ENCODE peak calls at places on chromosomes 6 and 20, in four cellular contexts. Y is stimulated activated CD4-positive, alpha-beta T cell treated with anti-CD3 and anti-CD28 coated beads, Interleukin-15, amount 100 ng/mL, for 1 hour; P is heart left ventricle; M is GM12892. F is an unnamed sample.

GRCh38 chr20:38186788-38187221 is 21.7 kb upstream of the TGM2 start:
- DNase-seq in P (no peak), Y (no peak), M (no peak), F (no peak)

GRCh38 chr6:32405656-32406055 is 1.3 kb downstream of the BTNL2 start:
- DNase-seq in P (no peak), Y (no peak), M (no peak), F (no peak)

GRCh38 chr6:46715106-46715505 is 20.1 kb downstream of the PLA2G7 start:
- DNase-seq in P (no peak), Y (no peak), M (no peak), F (no peak)

GRCh38 chr6:132768051-132768517 is 10.4 kb upstream of the VNN2 start:
- DNase-seq in M (no peak), P (peak), Y (no peak), F (no peak)

GRCh38 chr6:113995632-113996031 is 24.7 kb upstream of the HDAC2 start:
- DNase-seq in M (no peak), P (peak), Y (no peak), F (no peak)

GRCh38 chr20:37295001-37295400 is 5.5 kb downstream of the MANBAL start:
- DNase-seq in Y (no peak), P (no peak), M (no peak), F (no peak)

GRCh38 chr6:47446974-47447373 is 30.6 kb upstream of the CD2AP start:
- DNase-seq in Y (no peak), P (no peak), M (no peak), F (no peak)

GRCh38 chr20:63259734-63260460 is 5.6 kb upstream of the NKAIN4 start:
- DNase-seq in M (no peak), Y (no peak), P (no peak), F (no peak)

GRCh38 chr6:47308674-47309325 is 905 bp downstream of the TNFRSF21 start:
- DNase-seq in Y (no peak), P (peak), M (peak), F (no peak)

GRCh38 chr6:36961441-36962430 is 7.2 kb downstream of the PI16 start:
- DNase-seq in Y (no peak), M (no peak), P (peak), F (no peak)

GRCh38 chr6:40436685-40437604 is 150.2 kb downstream of the LRFN2 start:
- DNase-seq in M (no peak), P (peak), Y (no peak), F (no peak)

GRCh38 chr20:36925234-36925633 is 26.3 kb downstream of the SAMHD1 start:
- DNase-seq in Y (no peak), M (no peak), P (no peak), F (no peak)

GRCh38 chr6:112501705-112502104 is 154.6 kb downstream of the RFPL4B start:
- DNase-seq in M (no peak), P (peak), Y (no peak), F (no peak)

GRCh38 chr6:128124713-128125112 is 223.9 kb upstream of the THEMIS start:
- DNase-seq in M (no peak), Y (no peak), P (no peak), F (no peak)

GRCh38 chr20:51193066-51193772 is 170.3 kb upstream of the KCNG1 start:
- DNase-seq in P (no peak), M (no peak), Y (no peak), F (no peak)

GRCh38 chr6:166904101-166904746 is 52.1 kb downstream of the RNASET2 start:
- DNase-seq in Y (no peak), P (no peak), M (no peak), F (no peak)

GRCh38 chr6:107447663-107448216 is 11.6 kb downstream of the PDSS2 start:
- DNase-seq in M (no peak), P (no peak), Y (no peak), F (no peak)

GRCh38 chr6:51959744-51960383 is 127.5 kb downstream of the PKHD1 start:
- DNase-seq in M (peak), P (peak), Y (no peak), F (peak)

GRCh38 chr20:37406010-37406998 is 60.4 kb downstream of the SRC start:
- DNase-seq in M (peak), P (peak), Y (peak), F (peak)

GRCh38 chr6:91731939-91732338 is 1145.1 kb upstream of the MAP3K7 start:
- DNase-seq in Y (no peak), M (no peak), P (no peak), F (no peak)

GRCh38 chr6:21915707-21916399 is 322.3 kb downstream of the SOX4 start:
- DNase-seq in M (no peak), P (no peak), Y (no peak), F (no peak)

GRCh38 chr6:9437836-9438235 is 977.0 kb downstream of the TFAP2A start:
- DNase-seq in Y (no peak), P (no peak), M (no peak), F (no peak)

GRCh38 chr6:4608361-4609115 is 167.7 kb upstream of the CDYL start:
- DNase-seq in P (no peak), Y (no peak), M (no peak), F (no peak)

GRCh38 chr6:42200035-42200434 is 5.3 kb upstream of the GUCA1B start:
- DNase-seq in P (no peak), Y (no peak), M (no peak), F (no peak)

GRCh38 chr6:49550413-49551125 is at the start of gene C6orf141:
- DNase-seq in M (peak), Y (no peak), P (no peak), F (peak)

GRCh38 chr6:137498488-137499219 is 4.5 kb upstream of the OLIG3 start:
- DNase-seq in Y (no peak), P (no peak), M (no peak), F (no peak)

GRCh38 chr6:110946498-110946897 is 12.0 kb upstream of the GTF3C6 start:
- DNase-seq in Y (no peak), M (no peak), P (no peak), F (no peak)

GRCh38 chr20:50967621-50968020 is 9.0 kb downstream of the MOCS3 start:
- DNase-seq in P (no peak), M (no peak), Y (no peak), F (no peak)

GRCh38 chr6:19303381-19303780 is 533.8 kb upstream of the ID4 start:
- DNase-seq in M (no peak), Y (no peak), P (no peak), F (no peak)

GRCh38 chr6:68238097-68238597 is 396.9 kb upstream of the ADGRB3 start:
- DNase-seq in M (no peak), P (no peak), Y (no peak), F (no peak)

GRCh38 chr6:25832670-25833069 is 818 bp upstream of the SLC17A1 start:
- DNase-seq in M (no peak), Y (no peak), P (no peak), F (no peak)

GRCh38 chr6:3138341-3138740 is 19.0 kb downstream of the TUBB2A start:
- DNase-seq in Y (no peak), M (no peak), P (no peak), F (no peak)

GRCh38 chr6:24458937-24459336 is 30.4 kb downstream of the GPLD1 start:
- DNase-seq in M (no peak), Y (no peak), P (no peak), F (no peak)